ENCODE peak calls at places on chromosome 18, in seven cellular contexts. S is A549; N is upper lobe of right lung; X is ovary; R is fibroblast of lung; Q is CD4-positive, alpha-beta memory T cell; D is body of pancreas. W is an unnamed sample.

GRCh38 chr18:34650121-34650545 is 60.0 kb upstream of the DTNA start:
- DNase-seq in N (no peak), S (no peak), X (no peak), D (peak; percentile 13), Q (no peak), R (peak; percentile 87), W (no peak)

GRCh38 chr18:48600046-48600745 is 61.4 kb downstream of the CTIF start:
- DNase-seq in S (no peak), D (no peak), X (no peak), R (no peak), Q (no peak), N (no peak), W (no peak)

GRCh38 chr18:69088971-69089370 is 291.1 kb downstream of the CCDC102B start:
- DNase-seq in N (no peak), S (no peak), Q (no peak), X (no peak), R (no peak), D (no peak), W (no peak)

GRCh38 chr18:47036298-47036874 is 965 bp upstream of the ELOA2 start:
- DNase-seq in R (peak; percentile 17), Q (no peak), X (no peak), S (peak; percentile 13), N (no peak), D (peak; percentile 15), W (no peak)

GRCh38 chr18:8834837-8835236 is 129.5 kb downstream of the MTCL1 start:
- DNase-seq in D (no peak), X (no peak), N (no peak), Q (no peak), R (no peak), S (no peak), W (no peak)

GRCh38 chr18:76434452-76434851 is 60.6 kb downstream of the ZNF516 start:
- DNase-seq in N (no peak), R (no peak), D (no peak), X (no peak), Q (no peak), S (no peak), W (no peak)

GRCh38 chr18:48161911-48162698 is 231.6 kb upstream of the SMAD2 start:
- DNase-seq in R (peak; percentile 15), D (no peak), S (peak; percentile 21), N (no peak), X (no peak), Q (no peak), W (no peak)

GRCh38 chr18:5868218-5868904 is 27.0 kb downstream of the TMEM200C start:
- DNase-seq in X (peak; percentile 63), S (peak; percentile 13), Q (no peak), D (peak; percentile 83), R (peak; percentile 76), N (no peak), W (no peak)

GRCh38 chr18:63002305-63002704 is 287.0 kb downstream of the PHLPP1 start:
- DNase-seq in R (no peak), N (no peak), S (no peak), X (no peak), Q (no peak), D (no peak), W (no peak)

GRCh38 chr18:68121308-68121707 is 593.6 kb downstream of the TMX3 start:
- DNase-seq in Q (no peak), X (no peak), D (no peak), R (peak; percentile 1), N (no peak), S (no peak), W (no peak)

GRCh38 chr18:25349926-25350560 is 1.9 kb downstream of the ZNF521 start:
- DNase-seq in Q (no peak), N (no peak), X (no peak), S (no peak), R (peak; percentile 31), D (no peak), W (no peak)

GRCh38 chr18:55857409-55857808 is 269.4 kb upstream of the TCF4 start:
- DNase-seq in S (no peak), N (no peak), X (no peak), D (no peak), Q (no peak), R (no peak), W (no peak)

GRCh38 chr18:56326386-56327072 is 311.9 kb downstream of the TXNL1 start:
- DNase-seq in S (no peak), N (no peak), R (no peak), X (no peak), Q (no peak), D (no peak), W (no peak)

GRCh38 chr18:55402731-55403405 is 185.1 kb downstream of the TCF4 start:
- DNase-seq in X (no peak), D (no peak), R (peak; percentile 38), N (no peak), Q (no peak), S (no peak), W (no peak)

GRCh38 chr18:54679318-54680149 is 88.5 kb downstream of the DYNAP start:
- DNase-seq in D (peak; percentile 34), S (peak; percentile 47), X (no peak), R (peak; percentile 78), Q (no peak), N (no peak), W (no peak)

GRCh38 chr18:56431551-56431950 is 206.8 kb downstream of the TXNL1 start:
- DNase-seq in R (peak; percentile 59), N (no peak), X (no peak), D (peak; percentile 60), S (no peak), Q (no peak), W (no peak)

GRCh38 chr18:54204883-54205282 is 19.6 kb downstream of the MBD2 start:
- DNase-seq in X (no peak), R (no peak), Q (no peak), N (no peak), D (no peak), S (no peak), W (no peak)

GRCh38 chr18:42328931-42329330 is 373.9 kb downstream of the PIK3C3 start:
- DNase-seq in N (no peak), D (no peak), R (no peak), X (no peak), Q (no peak), S (no peak), W (no peak)

GRCh38 chr18:68840554-68841263 is 42.8 kb downstream of the CCDC102B start:
- DNase-seq in S (peak; percentile 0), Q (no peak), D (peak; percentile 49), R (peak; percentile 96), X (no peak), N (no peak), W (no peak)

GRCh38 chr18:59067873-59068272 is 71.8 kb upstream of the SEC11C start:
- DNase-seq in S (no peak), R (no peak), X (no peak), Q (no peak), N (no peak), D (peak; percentile 44), W (no peak)

GRCh38 chr18:42183746-42184145 is 228.7 kb downstream of the PIK3C3 start:
- DNase-seq in R (peak; percentile 96), Q (no peak), S (peak; percentile 7), X (no peak), N (no peak), D (no peak), W (no peak)

GRCh38 chr18:48851563-48851962 is 99.2 kb downstream of the SMAD7 start:
- DNase-seq in Q (no peak), X (no peak), S (no peak), D (peak; percentile 36), N (peak; percentile 78), R (peak; percentile 53), W (no peak)

GRCh38 chr18:8283901-8284585 is 325.2 kb upstream of the RAB12 start:
- DNase-seq in X (no peak), N (no peak), R (peak; percentile 73), Q (no peak), D (no peak), S (no peak), W (no peak)

DNA sequence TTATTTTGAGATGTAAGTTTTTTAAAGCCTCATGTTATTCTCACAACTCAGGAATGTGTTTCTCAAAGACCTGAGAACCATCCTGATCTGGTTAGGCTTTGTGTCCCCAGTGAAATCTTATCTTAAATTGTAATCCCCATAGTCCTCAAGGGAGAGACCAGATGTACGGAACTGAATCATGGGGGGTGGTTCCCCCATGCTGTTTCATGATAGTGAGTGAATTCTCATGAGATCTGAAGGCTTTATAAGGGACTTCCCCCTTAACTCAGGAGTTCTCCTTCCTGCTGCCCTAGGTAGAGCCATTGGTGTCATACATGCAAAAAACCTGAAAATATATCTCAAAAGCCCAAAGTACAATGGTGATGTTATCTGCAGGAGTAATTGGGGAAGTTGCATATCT is 836.7 kb downstream of the CBLN2 start:
- DNase-seq in S (no peak), D (no peak), R (peak; percentile 0), N (no peak), X (no peak), Q (no peak), W (no peak)
- H3K9me3 ChIP-seq in S (no peaks in the 10 kb centered on the region), D (no peaks in the 10 kb centered on the region), R (no peaks in the 10 kb centered on the region), N (no peaks in the 10 kb centered on the region), X (no peaks in the 10 kb centered on the region), Q (no peaks in the 10 kb centered on the region), W (no peaks in the 10 kb centered on the region)

GRCh38 chr18:79440728-79441127 is 45.0 kb downstream of the NFATC1 start:
- DNase-seq in R (no peak), Q (no peak), N (no peak), S (no peak), D (no peak), X (no peak), W (no peak)
- H3K9me3 ChIP-seq in R (no peaks in the 10 kb centered on the region), Q (no peaks in the 10 kb centered on the region), N (no peaks in the 10 kb centered on the region), S (no peaks in the 10 kb centered on the region), D (no peaks in the 10 kb centered on the region), X (no peaks in the 10 kb centered on the region), W (no peaks in the 10 kb centered on the region)

GRCh38 chr18:70423120-70423519 is 134.3 kb downstream of the SOCS6 start:
- DNase-seq in N (no peak), S (no peak), X (no peak), R (no peak), Q (no peak), D (no peak), W (no peak)

GRCh38 chr18:70425236-70425635 is 136.4 kb downstream of the SOCS6 start:
- DNase-seq in X (no peak), S (no peak), D (no peak), N (no peak), Q (no peak), R (no peak), W (no peak)

GRCh38 chr18:70423988-70424387 is 135.1 kb downstream of the SOCS6 start:
- DNase-seq in N (no peak), S (no peak), R (peak; percentile 71), Q (no peak), D (no peak), X (no peak), W (no peak)

GRCh38 chr18:70429847-70430500 is 141.1 kb downstream of the SOCS6 start:
- DNase-seq in X (no peak), Q (no peak), N (no peak), D (no peak), R (no peak), S (no peak), W (no peak)

GRCh38 chr18:70426818-70427217 is 138.0 kb downstream of the SOCS6 start:
- DNase-seq in X (no peak), S (no peak), N (no peak), D (no peak), R (no peak), Q (no peak), W (no peak)
- H3K9me3 ChIP-seq in X (no peaks in the 10 kb centered on the region), S (peaks cover 24% of the 10 kb centered on the region), N (no peaks in the 10 kb centered on the region), D (no peaks in the 10 kb centered on the region), R (no peaks in the 10 kb centered on the region), Q (no peaks in the 10 kb centered on the region), W (no peaks in the 10 kb centered on the region)

DNA sequence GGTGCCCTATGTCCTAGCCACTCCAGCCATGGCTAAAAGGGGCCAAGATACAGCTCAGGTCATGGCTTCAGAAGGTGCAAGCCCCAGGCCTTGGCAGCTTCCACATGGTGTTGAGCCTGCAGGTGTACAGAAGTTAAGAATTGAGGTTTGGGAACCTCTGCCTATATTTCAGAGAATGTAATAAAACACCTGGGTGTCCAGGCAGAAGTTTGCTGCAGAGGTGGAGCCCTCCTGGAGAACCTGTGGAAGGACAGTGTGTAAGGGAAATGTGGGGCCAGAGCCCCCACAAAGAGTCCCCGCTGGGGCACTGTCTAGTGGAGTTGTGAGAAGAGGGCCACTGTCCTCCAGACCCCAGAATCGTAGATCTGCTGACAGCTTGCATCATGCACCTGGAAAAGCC is 74.1 kb downstream of the SMIM21 start:
- DNase-seq in S (no peak), R (no peak), N (no peak), Q (no peak), X (no peak), D (no peak), W (no peak)
- H3K9me3 ChIP-seq in S (peaks cover 3% of the 10 kb centered on the region), R (no peaks in the 10 kb centered on the region), N (peaks cover 9% of the 10 kb centered on the region), Q (no peaks in the 10 kb centered on the region), X (no peaks in the 10 kb centered on the region), D (no peaks in the 10 kb centered on the region), W (peaks cover 2% of the 10 kb centered on the region)

W was measured in T-helper 17 cell.